ENCODE peak calls at places on chromosome 16, in six cellular contexts. H is choroid plexus epithelial cell; Z is astrocyte of the cerebellum; G is fibroblast of lung; Y is left lung; N is CD8-positive, alpha-beta T cell. J is an unnamed sample.

GRCh38 chr16:1159973-1160772 is 7.3 kb downstream of the CACNA1H start:
- DNase-seq in H (peak), Z (no peak), G (no peak), Y (no peak), N (no peak), J (peak)

GRCh38 chr16:56262148-56262878 is 71.0 kb downstream of the GNAO1 start:
- DNase-seq in H (no peak), Z (no peak), G (no peak), Y (no peak), N (peak), J (no peak)

GRCh38 chr16:28491080-28491969 is 549 bp downstream of the CLN3 start:
- DNase-seq in H (peak), Z (no peak), G (peak), Y (peak), N (no peak), J (peak)

GRCh38 chr16:60945225-60945624 is 1091.0 kb downstream of the CDH8 start:
- DNase-seq in H (peak), Z (peak), G (no peak), Y (no peak), N (no peak), J (no peak)

GRCh38 chr16:81553814-81554675 is 109.4 kb downstream of the CMIP start:
- DNase-seq in H (peak), Z (no peak), G (no peak), Y (no peak), N (no peak), J (no peak)

GRCh38 chr16:87824991-87825841 is 44.1 kb downstream of the SLC7A5 start:
- DNase-seq in H (no peak), Z (no peak), G (no peak), Y (no peak), N (no peak), J (no peak)

GRCh38 chr16:7236824-7237410 is 95.7 kb upstream of the RBFOX1 start:
- DNase-seq in H (no peak), Z (no peak), G (no peak), Y (no peak), N (no peak), J (no peak)

GRCh38 chr16:593807-594206 is 3.9 kb downstream of the RAB40C start:
- DNase-seq in H (no peak), Z (no peak), G (no peak), Y (no peak), N (no peak), J (no peak)

GRCh38 chr16:62208934-62209333 is 172.7 kb upstream of the CDH8 start:
- DNase-seq in H (no peak), Z (no peak), G (no peak), Y (no peak), N (no peak), J (no peak)

GRCh38 chr16:87963400-87963799 is 12.2 kb downstream of the BANP start:
- DNase-seq in H (peak), Z (peak), G (peak), Y (no peak), N (no peak), J (peak)

GRCh38 chr16:87043273-87044030 is 273.7 kb downstream of the C16orf95 start:
- DNase-seq in H (peak), Z (no peak), G (peak), Y (no peak), N (no peak), J (no peak)

GRCh38 chr16:57986196-57986595 is 14.3 kb downstream of the ZNF319 start:
- DNase-seq in H (no peak), Z (no peak), G (no peak), Y (peak), N (no peak), J (no peak)

GRCh38 chr16:67661864-67662652 is 1.3 kb downstream of the PARD6A start:
- DNase-seq in H (no peak), Z (no peak), G (no peak), Y (no peak), N (no peak), J (no peak)

GRCh38 chr16:1152123-1152638 is 725 bp upstream of the CACNA1H start:
- DNase-seq in H (no peak), Z (no peak), G (no peak), Y (no peak), N (peak), J (no peak)

GRCh38 chr16:88014201-88014781 is 63.1 kb downstream of the BANP start:
- DNase-seq in H (peak), Z (no peak), G (peak), Y (no peak), N (no peak), J (peak)

GRCh38 chr16:49884033-49884707 is 28.3 kb upstream of the ZNF423 start:
- DNase-seq in H (peak), Z (no peak), G (no peak), Y (no peak), N (no peak), J (no peak)

GRCh38 chr16:8950580-8951077 is 13.1 kb downstream of the USP7 start:
- DNase-seq in H (peak), Z (no peak), G (peak), Y (no peak), N (no peak), J (peak)

GRCh38 chr16:80189481-80190163 is 351.2 kb upstream of the DYNLRB2 start:
- DNase-seq in H (no peak), Z (no peak), G (no peak), Y (no peak), N (no peak), J (peak)

GRCh38 chr16:88533945-88534641 is 36.1 kb upstream of the ZC3H18 start:
- DNase-seq in H (peak), Z (no peak), G (peak), Y (peak), N (peak), J (peak)

GRCh38 chr16:83561876-83562275 is 245.9 kb upstream of the HSBP1 start:
- DNase-seq in H (peak), Z (peak), G (peak), Y (no peak), N (no peak), J (peak)

GRCh38 chr16:74743668-74744299 is 30.8 kb downstream of the FA2H start:
- DNase-seq in H (peak), Z (no peak), G (peak), Y (peak), N (no peak), J (peak)

GRCh38 chr16:83994087-83994486 is 26.0 kb downstream of the NECAB2 start:
- DNase-seq in H (peak), Z (peak), G (peak), Y (peak), N (no peak), J (peak)

GRCh38 chr16:69748694-69749345 is 5.9 kb downstream of the NOB1 start:
- DNase-seq in H (no peak), Z (no peak), G (no peak), Y (no peak), N (no peak), J (no peak)

GRCh38 chr16:70803354-70803753 is 2.4 kb upstream of the VAC14 start:
- DNase-seq in H (peak), Z (no peak), G (peak), Y (no peak), N (no peak), J (peak)

GRCh38 chr16:80852261-80852872 is 48.0 kb upstream of the CDYL2 start:
- DNase-seq in H (peak), Z (peak), G (peak), Y (no peak), N (no peak), J (peak)

GRCh38 chr16:17578921-17579876 is 108.4 kb upstream of the XYLT1 start:
- DNase-seq in H (peak), Z (peak), G (peak), Y (no peak), N (peak), J (peak)

GRCh38 chr16:71618429-71618828 is 7.6 kb upstream of the MARVELD3 start:
- DNase-seq in H (no peak), Z (no peak), G (no peak), Y (no peak), N (no peak), J (no peak)

GRCh38 chr16:66844342-66845079 is at the start of gene CA7:
- DNase-seq in H (no peak), Z (no peak), G (no peak), Y (no peak), N (no peak), J (no peak)

GRCh38 chr16:67516296-67517177 is 12.1 kb upstream of the RIPOR1 start:
- DNase-seq in H (peak), Z (no peak), G (peak), Y (no peak), N (no peak), J (peak)

GRCh38 chr16:26019885-26020284 is 328.1 kb downstream of the HS3ST4 start:
- DNase-seq in H (no peak), Z (no peak), G (no peak), Y (no peak), N (no peak), J (no peak)

GRCh38 chr16:4539716-4540284 is 1.2 kb upstream of the CDIP1 start:
- DNase-seq in H (no peak), Z (no peak), G (no peak), Y (no peak), N (no peak), J (no peak)

GRCh38 chr16:28524544-28525179 is 14.1 kb downstream of the NUPR1 start:
- DNase-seq in H (peak), Z (no peak), G (no peak), Y (no peak), N (no peak), J (no peak)

GRCh38 chr16:70421473-70422311 is 17.2 kb downstream of the ST3GAL2 start:
- DNase-seq in H (no peak), Z (no peak), G (no peak), Y (no peak), N (no peak), J (no peak)

GRCh38 chr16:25045696-25046381 is 30.7 kb upstream of the ARHGAP17 start:
- DNase-seq in H (peak), Z (no peak), G (peak), Y (no peak), N (no peak), J (peak)

GRCh38 chr16:4613636-4614570 is 785 bp downstream of the UBALD1 start:
- DNase-seq in H (peak), Z (no peak), G (peak), Y (no peak), N (no peak), J (peak)

GRCh38 chr16:81585785-81586184 is 141.2 kb downstream of the CMIP start:
- DNase-seq in H (peak), Z (no peak), G (no peak), Y (no peak), N (no peak), J (no peak)

GRCh38 chr16:4488486-4488967 is 12.3 kb downstream of the HMOX2 start:
- DNase-seq in H (no peak), Z (no peak), G (no peak), Y (no peak), N (no peak), J (no peak)

GRCh38 chr16:70433456-70434103 is 5.3 kb downstream of the ST3GAL2 start:
- DNase-seq in H (peak), Z (peak), G (peak), Y (no peak), N (no peak), J (peak)

DNA sequence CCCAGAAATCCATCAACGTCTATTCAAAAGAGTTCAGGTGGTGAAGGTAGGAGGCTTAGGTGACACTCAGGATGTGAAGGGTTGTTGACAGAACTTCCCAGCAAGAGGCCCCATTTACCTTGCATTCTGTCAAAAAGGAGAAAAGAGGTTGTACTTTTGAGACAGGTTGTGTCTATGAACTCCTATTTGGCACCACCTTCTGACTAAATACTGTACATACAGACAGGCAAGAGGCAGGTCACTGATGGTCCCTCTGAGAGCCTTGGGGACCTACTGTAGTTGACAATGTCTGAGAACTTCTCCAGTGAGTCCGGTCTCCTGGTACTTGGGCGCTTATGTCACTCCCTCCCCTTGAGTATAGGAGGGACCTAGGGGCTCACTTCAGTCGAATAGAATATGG is 479.3 kb upstream of the ZFHX3 start:
- DNase-seq in H (peak), Z (no peak), G (no peak), Y (no peak), N (no peak), J (no peak)
- TF ChIP-seq CTCF in H (no peak), Z (no peak), G (no peak), Y (no peak), N (no peak), J (no peak)

DNA sequence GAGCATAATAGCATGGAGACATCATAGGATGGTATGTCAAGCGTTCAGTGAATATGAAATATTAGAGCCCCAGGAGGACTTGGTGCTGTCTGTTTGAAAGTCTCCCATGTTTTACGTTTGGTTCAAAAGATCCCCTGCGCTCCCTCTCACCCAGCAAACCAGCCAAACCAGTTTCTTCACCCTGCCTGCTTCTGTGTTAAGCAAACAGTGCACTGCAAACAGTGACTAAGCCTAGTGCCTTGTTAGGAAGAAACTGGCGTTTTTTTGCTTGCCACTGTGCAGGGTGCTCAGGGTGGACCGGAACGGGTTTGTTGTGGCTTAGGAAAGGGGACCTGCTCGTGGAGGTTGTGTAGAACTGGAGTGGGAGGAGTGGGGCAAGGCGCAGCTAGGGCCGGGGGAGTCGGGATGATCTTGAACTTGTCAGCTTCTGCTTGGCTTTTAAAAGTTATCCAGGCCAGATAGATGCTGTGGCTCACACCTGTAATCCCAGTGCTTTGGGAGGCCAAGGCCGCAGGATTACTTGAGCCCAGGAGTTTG is 7.7 kb downstream of the CDH1 start:
- DNase-seq in H (peak), Z (no peak), G (no peak), Y (peak), N (no peak), J (no peak)
- H3K4me3 ChIP-seq in H (no peak), Z (no peak), G (no peak), Y (no peak), N (no peak), J (no peak)

GRCh38 chr16:85750827-85751641 is at the start of gene C16orf74:
- DNase-seq in H (peak), Z (no peak), G (peak), Y (no peak), N (no peak), J (peak)

GRCh38 chr16:85749686-85750020 is 1.2 kb downstream of the C16orf74 start:
- DNase-seq in H (no peak), Z (no peak), G (no peak), Y (no peak), N (no peak), J (no peak)

GRCh38 chr16:85751665-85752501 is 987 bp upstream of the C16orf74 start:
- DNase-seq in H (no peak), Z (no peak), G (peak), Y (no peak), N (no peak), J (no peak)

GRCh38 chr16:85752511-85753420 is 1.9 kb upstream of the C16orf74 start:
- DNase-seq in H (peak), Z (no peak), G (peak), Y (no peak), N (no peak), J (peak)

GRCh38 chr16:85750021-85750826 is 672 bp downstream of the C16orf74 start:
- DNase-seq in H (peak), Z (no peak), G (peak), Y (peak), N (no peak), J (peak)
- TF ChIP-seq CTCF in H (peak), Z (no peak), G (no peak), Y (no peak), N (no peak), J (no peak)

DNA sequence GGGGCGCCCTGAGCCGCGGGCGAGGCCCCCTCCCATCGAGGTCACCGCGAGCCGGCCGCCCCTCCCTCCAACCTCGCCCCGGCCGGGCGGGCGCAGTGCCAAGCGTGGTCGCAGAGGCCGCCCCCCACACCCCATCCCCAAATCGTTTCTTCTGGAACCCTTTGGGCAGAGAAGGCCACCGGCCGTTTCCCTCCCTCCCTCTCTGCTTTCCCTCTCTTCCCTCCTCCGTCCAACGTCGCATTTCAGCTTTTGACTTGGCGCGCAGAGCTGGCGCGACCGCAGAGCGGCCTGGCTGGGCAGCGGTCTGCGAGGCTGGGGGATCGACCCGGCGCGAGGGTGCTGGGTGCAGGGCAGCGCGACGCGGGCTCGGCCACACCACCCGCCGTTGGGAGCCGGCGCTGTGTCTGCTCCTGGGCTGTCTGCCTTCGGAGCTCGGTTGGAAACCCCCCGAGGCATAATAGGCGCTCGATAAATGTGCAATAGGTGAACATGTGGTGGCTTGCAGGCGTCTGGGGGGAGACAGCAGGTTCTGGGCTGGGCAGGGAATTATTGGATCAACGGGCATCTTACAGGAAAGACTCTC is 2.9 kb upstream of the NTN3 start:
- DNase-seq in H (no peak), Z (no peak), G (no peak), Y (no peak), N (no peak), J (peak)
- H3K4me3 ChIP-seq in H (peak), Z (peak), G (peak), Y (peak), N (no peak), J (peak)

GRCh38 chr16:10942352-10943297 is at the start of gene DEXI:
- DNase-seq in H (peak), Z (peak), G (peak), Y (peak), N (peak), J (peak)
- TF ChIP-seq CTCF in H (no peak), Z (no peak), G (no peak), Y (peak), N (no peak), J (no peak)

GRCh38 chr16:19555186-19555937 is at the start of gene VPS35L:
- DNase-seq in H (peak), Z (peak), G (peak), Y (peak), N (peak), J (peak)
- H3K4me3 ChIP-seq in H (peak), Z (peak), G (peak), Y (peak), N (peak), J (peak)

J was measured in fibroblast of villous mesenchyme.